ENCODE peak calls at places on chromosomes 6 and 20, in five cellular contexts. One of them, this sample, is unnamed. For H3K4me1 and H3K9me3, the result is how much of the 10 kb centered on the place peaks cover.

GRCh38 chr6:113968472-113968871 is 2.5 kb downstream of the HDAC2 start:
- DNase-seq in PC-9: no peak
- DNase-seq in heart right ventricle: no peak
- DNase-seq in upper lobe of right lung: no peak
- DNase-seq in upper lobe of left lung: no peak
- DNase-seq in this sample: no peak

GRCh38 chr20:46512943-46513844 is at the start of gene ZNF334:
- DNase-seq in PC-9: no peak
- DNase-seq in heart right ventricle: peak
- DNase-seq in upper lobe of right lung: peak
- DNase-seq in upper lobe of left lung: peak
- DNase-seq in this sample: no peak

GRCh38 chr6:34513628-34514027 is 42.5 kb downstream of the SPDEF start:
- DNase-seq in PC-9: no peak
- DNase-seq in heart right ventricle: no peak
- DNase-seq in upper lobe of right lung: no peak
- DNase-seq in upper lobe of left lung: no peak
- DNase-seq in this sample: no peak

GRCh38 chr6:88374556-88374955 is 208.4 kb upstream of the CNR1 start:
- DNase-seq in PC-9: no peak
- DNase-seq in heart right ventricle: no peak
- DNase-seq in upper lobe of right lung: no peak
- DNase-seq in upper lobe of left lung: no peak
- DNase-seq in this sample: no peak

GRCh38 chr6:20600831-20601230 is 66.6 kb downstream of the CDKAL1 start:
- DNase-seq in PC-9: no peak
- DNase-seq in heart right ventricle: no peak
- DNase-seq in upper lobe of right lung: no peak
- DNase-seq in upper lobe of left lung: no peak
- DNase-seq in this sample: no peak

GRCh38 chr6:170583736-170584180 is 679 bp downstream of the PDCD2 start:
- DNase-seq in PC-9: no peak
- DNase-seq in heart right ventricle: no peak
- DNase-seq in upper lobe of right lung: no peak
- DNase-seq in upper lobe of left lung: no peak
- DNase-seq in this sample: no peak

GRCh38 chr20:33169176-33169794 is 1.3 kb downstream of the BPIFA2 start:
- DNase-seq in PC-9: no peak
- DNase-seq in heart right ventricle: no peak
- DNase-seq in upper lobe of right lung: no peak
- DNase-seq in upper lobe of left lung: no peak
- DNase-seq in this sample: no peak

GRCh38 chr20:44199877-44200276 is 10.7 kb downstream of the OSER1 start:
- DNase-seq in PC-9: no peak
- DNase-seq in heart right ventricle: no peak
- DNase-seq in upper lobe of right lung: no peak
- DNase-seq in upper lobe of left lung: no peak
- DNase-seq in this sample: no peak

GRCh38 chr6:139926711-139927110 is 552.3 kb upstream of the CITED2 start:
- DNase-seq in PC-9: no peak
- DNase-seq in heart right ventricle: no peak
- DNase-seq in upper lobe of right lung: no peak
- DNase-seq in upper lobe of left lung: no peak
- DNase-seq in this sample: no peak

GRCh38 chr20:20079102-20079784 is 26.9 kb downstream of the CFAP61 start:
- DNase-seq in PC-9: no peak
- DNase-seq in heart right ventricle: no peak
- DNase-seq in upper lobe of right lung: no peak
- DNase-seq in upper lobe of left lung: no peak
- DNase-seq in this sample: no peak

GRCh38 chr20:21101453-21102251 is 4.5 kb downstream of the LINC00237 start:
- DNase-seq in PC-9: no peak
- DNase-seq in heart right ventricle: no peak
- DNase-seq in upper lobe of right lung: peak
- DNase-seq in upper lobe of left lung: peak
- DNase-seq in this sample: no peak

GRCh38 chr6:98871057-98871456 is 36.7 kb downstream of the POU3F2 start:
- DNase-seq in PC-9: peak
- DNase-seq in heart right ventricle: no peak
- DNase-seq in upper lobe of right lung: no peak
- DNase-seq in upper lobe of left lung: no peak
- DNase-seq in this sample: no peak

GRCh38 chr20:2137552-2138201 is 36.0 kb downstream of the STK35 start:
- DNase-seq in PC-9: no peak
- DNase-seq in heart right ventricle: no peak
- DNase-seq in upper lobe of right lung: no peak
- DNase-seq in upper lobe of left lung: no peak
- DNase-seq in this sample: no peak

GRCh38 chr6:8627085-8627861 is 191.9 kb upstream of the SLC35B3 start:
- DNase-seq in PC-9: no peak
- DNase-seq in heart right ventricle: no peak
- DNase-seq in upper lobe of right lung: no peak
- DNase-seq in upper lobe of left lung: no peak
- DNase-seq in this sample: no peak

GRCh38 chr20:14609328-14610221 is 272.2 kb upstream of the FLRT3 start:
- DNase-seq in PC-9: no peak
- DNase-seq in heart right ventricle: no peak
- DNase-seq in upper lobe of right lung: no peak
- DNase-seq in upper lobe of left lung: no peak
- DNase-seq in this sample: no peak

DNA sequence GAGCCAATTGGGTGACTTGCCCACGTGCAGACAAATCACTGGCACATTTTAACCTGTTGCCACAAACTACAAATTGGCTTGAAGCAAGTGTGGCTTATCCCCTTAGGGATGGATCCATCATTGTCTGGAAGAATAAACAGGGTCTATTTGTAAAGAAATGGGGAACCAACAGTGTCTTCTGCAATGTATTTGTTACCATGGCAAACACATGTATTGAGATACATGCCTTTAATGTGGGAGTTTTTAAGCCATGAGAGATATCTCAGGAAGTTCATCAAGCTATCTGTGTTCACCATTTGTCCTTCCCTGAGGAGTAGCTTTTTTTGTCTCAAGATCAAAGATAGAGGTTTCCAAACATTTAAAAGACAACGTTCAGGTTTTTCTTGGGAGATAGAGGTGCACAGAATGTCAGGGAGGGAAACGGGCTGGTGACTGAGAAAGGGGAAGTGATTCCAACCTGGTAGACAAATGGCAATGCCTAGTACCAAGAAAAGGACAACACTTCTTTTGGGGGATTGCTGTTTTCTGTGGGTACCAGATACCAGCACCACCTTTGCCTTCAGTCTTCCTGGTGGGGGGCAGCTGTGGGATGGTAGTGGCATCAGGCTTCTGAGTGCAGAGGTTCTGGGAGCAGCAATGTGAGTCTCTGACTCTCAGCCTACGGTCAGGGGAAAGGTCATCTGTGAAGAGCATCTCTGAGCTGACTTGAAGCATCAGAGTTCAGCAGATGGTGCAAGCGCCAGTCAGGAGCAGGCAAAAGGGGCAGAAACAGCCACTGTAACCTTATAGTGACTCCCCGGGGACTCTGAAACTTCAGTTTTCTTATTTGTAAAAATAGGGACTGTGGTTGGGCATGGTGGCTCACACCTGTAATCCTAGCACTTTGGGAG is 20.1 kb upstream of the BCAS1 start:
- DNase-seq in PC-9: no peak
- DNase-seq in heart right ventricle: no peak
- DNase-seq in upper lobe of right lung: no peak
- DNase-seq in upper lobe of left lung: no peak
- DNase-seq in this sample: no peak
- H3K4me1 ChIP-seq in PC-9: under half
- H3K4me1 ChIP-seq in heart right ventricle: under half
- H3K4me1 ChIP-seq in upper lobe of right lung: under half
- H3K4me1 ChIP-seq in upper lobe of left lung: under half
- H3K4me1 ChIP-seq in this sample: under half

DNA sequence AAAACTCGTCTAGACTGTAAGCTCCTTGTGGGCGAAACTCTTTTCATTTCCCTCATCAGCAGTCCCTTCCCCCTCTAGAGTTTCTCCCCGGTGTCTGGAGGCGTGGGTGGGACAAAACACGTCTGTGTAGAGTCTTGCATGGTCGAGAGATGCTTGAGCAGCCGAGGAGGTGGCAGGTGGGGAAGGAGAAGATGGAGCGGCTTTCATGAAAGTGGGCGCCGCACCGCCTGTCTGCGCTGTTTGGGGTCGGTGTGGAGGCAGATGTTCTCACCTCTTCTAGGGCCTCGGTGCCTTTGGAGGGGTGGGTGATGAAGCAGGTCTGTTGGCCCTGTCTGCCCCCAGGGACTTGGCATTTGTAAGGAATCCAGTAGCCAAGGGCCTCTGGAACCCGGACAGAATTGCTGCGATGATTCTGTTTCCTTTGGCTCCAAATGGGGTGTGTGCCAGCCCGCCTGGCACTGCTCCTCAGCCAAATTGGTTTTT is 1.2 kb downstream of the BRPF3 start:
- DNase-seq in PC-9: no peak
- DNase-seq in heart right ventricle: peak
- DNase-seq in upper lobe of right lung: no peak
- DNase-seq in upper lobe of left lung: peak
- DNase-seq in this sample: no peak
- H3K27ac ChIP-seq in PC-9: no peak
- H3K27ac ChIP-seq in heart right ventricle: peak
- H3K27ac ChIP-seq in upper lobe of right lung: peak
- H3K27ac ChIP-seq in upper lobe of left lung: no peak
- H3K27ac ChIP-seq in this sample: peak

GRCh38 chr6:12350644-12351173 is 60.5 kb downstream of the EDN1 start:
- DNase-seq in PC-9: no peak
- DNase-seq in heart right ventricle: no peak
- DNase-seq in upper lobe of right lung: no peak
- DNase-seq in upper lobe of left lung: no peak
- DNase-seq in this sample: no peak
- H3K9me3 ChIP-seq in PC-9: under half
- H3K9me3 ChIP-seq in heart right ventricle: under half
- H3K9me3 ChIP-seq in upper lobe of right lung: under half
- H3K9me3 ChIP-seq in upper lobe of left lung: under half
- H3K9me3 ChIP-seq in this sample: under half

DNA sequence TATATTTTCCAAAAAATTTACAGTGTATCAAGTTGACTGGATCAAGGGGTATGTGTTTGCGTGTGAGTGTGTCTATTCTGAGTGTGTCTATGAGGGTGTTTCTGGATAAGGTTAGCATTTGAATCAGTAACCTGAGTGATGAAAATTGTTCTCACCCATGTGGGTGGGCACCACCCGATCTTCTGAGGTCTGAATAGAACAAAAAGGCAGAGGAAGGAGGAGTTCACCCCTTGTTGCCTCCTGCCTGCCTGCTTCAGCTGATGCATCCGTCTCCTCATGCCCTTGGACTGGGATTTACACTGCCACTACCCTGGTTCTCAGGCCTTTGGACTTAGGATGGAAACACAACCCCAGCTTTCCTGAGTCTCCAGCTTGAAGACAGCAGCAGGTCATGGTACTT is 13.7 kb upstream of the PRND start:
- DNase-seq in PC-9: no peak
- DNase-seq in heart right ventricle: no peak
- DNase-seq in upper lobe of right lung: no peak
- DNase-seq in upper lobe of left lung: no peak
- DNase-seq in this sample: no peak
- H3K4me1 ChIP-seq in PC-9: under half
- H3K4me1 ChIP-seq in heart right ventricle: under half
- H3K4me1 ChIP-seq in upper lobe of right lung: under half
- H3K4me1 ChIP-seq in upper lobe of left lung: under half
- H3K4me1 ChIP-seq in this sample: under half